ENCODE peak calls at places on chromosome 6, in eight cellular contexts. B is retinal pigment epithelial cell, R is OCI-M1, J is EL, D is B cell, T is SHP77 treated with DMSO at 0.1 percent for 48 hours, F is pancreas, O is M059J. K is an unnamed sample.

GRCh38 chr6:53837875-53838806 is 43.3 kb downstream of the LRRC1 start:
- DNase-seq in B (peak), R (no peak), J (no peak), D (no peak), T (no peak), F (no peak), O (peak), K (no peak)

GRCh38 chr6:19399406-19399805 is 437.8 kb upstream of the ID4 start:
- DNase-seq in B (no peak), R (no peak), J (peak), D (no peak), T (no peak), F (no peak), O (peak), K (no peak)

GRCh38 chr6:43575105-43575771 is 600 bp downstream of the XPO5 start:
- DNase-seq in B (no peak), R (peak), J (peak), D (no peak), T (no peak), F (no peak), O (peak), K (peak)

GRCh38 chr6:80316655-80317332 is 210.3 kb downstream of the BCKDHB start:
- DNase-seq in B (no peak), R (no peak), J (no peak), D (no peak), T (no peak), F (no peak), O (no peak), K (no peak)

GRCh38 chr6:83862776-83863471 is 3.4 kb downstream of the CYB5R4 start:
- DNase-seq in B (no peak), R (no peak), J (peak), D (no peak), T (no peak), F (no peak), O (no peak), K (no peak)

GRCh38 chr6:90993771-90994170 is 406.9 kb upstream of the MAP3K7 start:
- DNase-seq in B (no peak), R (no peak), J (no peak), D (no peak), T (no peak), F (no peak), O (peak), K (no peak)

GRCh38 chr6:17167327-17167979 is 65.6 kb downstream of the STMND1 start:
- DNase-seq in B (no peak), R (peak), J (no peak), D (no peak), T (peak), F (peak), O (peak), K (peak)

GRCh38 chr6:15322781-15323536 is 77.1 kb downstream of the JARID2 start:
- DNase-seq in B (no peak), R (no peak), J (peak), D (no peak), T (no peak), F (no peak), O (peak), K (no peak)

GRCh38 chr6:111210074-111210729 is 122.9 kb downstream of the SLC16A10 start:
- DNase-seq in B (no peak), R (peak), J (peak), D (no peak), T (peak), F (no peak), O (peak), K (no peak)

GRCh38 chr6:131862486-131862885 is 54.7 kb downstream of the ENPP1 start:
- DNase-seq in B (no peak), R (no peak), J (no peak), D (no peak), T (no peak), F (no peak), O (no peak), K (no peak)

GRCh38 chr6:105781248-105781647 is 304.9 kb upstream of the PRDM1 start:
- DNase-seq in B (no peak), R (no peak), J (no peak), D (no peak), T (no peak), F (no peak), O (no peak), K (no peak)

GRCh38 chr6:114144887-114145851 is 174.2 kb upstream of the HDAC2 start:
- DNase-seq in B (peak), R (no peak), J (no peak), D (no peak), T (no peak), F (no peak), O (no peak), K (no peak)

GRCh38 chr6:163780993-163781392 is 366.5 kb downstream of the QKI start:
- DNase-seq in B (no peak), R (no peak), J (no peak), D (no peak), T (no peak), F (no peak), O (no peak), K (no peak)

GRCh38 chr6:75368151-75368779 is 83.7 kb upstream of the TMEM30A start:
- DNase-seq in B (no peak), R (peak), J (peak), D (no peak), T (peak), F (no peak), O (peak), K (no peak)

GRCh38 chr6:71406871-71407860 is 118.6 kb downstream of the OGFRL1 start:
- DNase-seq in B (no peak), R (no peak), J (peak), D (no peak), T (no peak), F (no peak), O (peak), K (no peak)

GRCh38 chr6:8130399-8130798 is 28.1 kb upstream of the EEF1E1 start:
- DNase-seq in B (no peak), R (no peak), J (peak), D (no peak), T (no peak), F (no peak), O (no peak), K (no peak)